ENCODE peak calls at places on chromosomes 6 and 20, in six cellular contexts. N is activated T-helper 1 cell treated with anti-CD3 and anti-CD28 coated beads, Interleukin-2, amount 50 U/mL, for 16 hours; C is epithelial cell of proximal tubule; T is mesothelial cell of epicardium; L is activated T-cell treated with anti-CD3 and anti-CD28 coated beads for 1 hour; G is iris pigment epithelial cell. F is an unnamed sample.

GRCh38 chr6:135703621-135704020 is 147.9 kb upstream of the PDE7B start:
- DNase-seq in L (no peak), T (no peak), G (peak; percentile 27), C (no peak), N (no peak), F (no peak)

GRCh38 chr20:2173186-2173585 is 71.6 kb downstream of the STK35 start:
- DNase-seq in G (no peak), C (no peak), N (no peak), T (no peak), L (no peak), F (no peak)

GRCh38 chr6:167965602-167966539 is 31.6 kb upstream of the KIF25 start:
- DNase-seq in N (no peak), G (no peak), T (no peak), L (no peak), C (no peak), F (no peak)

GRCh38 chr20:51042064-51042463 is 19.2 kb upstream of the KCNG1 start:
- DNase-seq in T (no peak), G (no peak), N (no peak), C (no peak), L (no peak), F (no peak)

GRCh38 chr6:108651781-108652227 is 91.1 kb downstream of the FOXO3 start:
- DNase-seq in G (peak; percentile 93), L (no peak), C (no peak), T (no peak), N (no peak), F (no peak)

GRCh38 chr6:166275714-166276166 is 32.5 kb downstream of the PRR18 start:
- DNase-seq in N (peak; percentile 77), G (peak; percentile 31), T (peak; percentile 91), C (no peak), L (peak; percentile 80), F (peak; percentile 57)

GRCh38 chr6:110980648-110981047 is 1.2 kb upstream of the RPF2 start:
- DNase-seq in G (no peak), C (no peak), T (no peak), N (no peak), L (no peak), F (no peak)

GRCh38 chr6:41439524-41440418 is 104.4 kb downstream of the NCR2 start:
- DNase-seq in L (no peak), C (no peak), N (no peak), T (no peak), G (no peak), F (no peak)

GRCh38 chr6:113442040-113442439 is 415.1 kb upstream of the MARCKS start:
- DNase-seq in T (no peak), N (no peak), C (no peak), L (no peak), G (no peak), F (no peak)

GRCh38 chr20:31843881-31844280 is 1.5 kb downstream of the FOXS1 start:
- DNase-seq in G (no peak), N (no peak), T (no peak), C (no peak), L (no peak), F (no peak)

GRCh38 chr6:165986647-165987482 is 180.8 kb downstream of the TBXT start:
- DNase-seq in L (no peak), G (peak; percentile 28), T (no peak), C (no peak), N (no peak), F (no peak)

GRCh38 chr20:61846074-61846473 is 219.6 kb downstream of the TAF4 start:
- DNase-seq in N (no peak), G (no peak), T (no peak), C (no peak), L (no peak), F (no peak)

GRCh38 chr6:117909638-117910037 is 2.6 kb downstream of the SLC35F1 start:
- DNase-seq in C (no peak), L (no peak), N (no peak), T (no peak), G (no peak), F (no peak)

GRCh38 chr20:44052166-44052565 is 134.8 kb downstream of the JPH2 start:
- DNase-seq in L (no peak), T (no peak), G (no peak), C (no peak), N (no peak), F (no peak)

GRCh38 chr6:42419490-42420280 is 32.0 kb downstream of the TRERF1 start:
- DNase-seq in N (no peak), C (no peak), T (no peak), G (no peak), L (no peak), F (no peak)

GRCh38 chr6:43714311-43715055 is 26.9 kb upstream of the MRPS18A start:
- DNase-seq in N (no peak), T (no peak), C (no peak), L (no peak), G (no peak), F (no peak)

GRCh38 chr6:139605350-139605749 is 230.9 kb upstream of the CITED2 start:
- DNase-seq in G (peak; percentile 99), C (peak; percentile 35), T (no peak), L (no peak), N (no peak), F (no peak)

GRCh38 chr20:43983359-43983758 is 68.7 kb downstream of the TOX2 start:
- DNase-seq in L (peak; percentile 20), N (no peak), T (no peak), G (no peak), C (no peak), F (no peak)

GRCh38 chr6:143283887-143284640 is 166.4 kb downstream of the ADAT2 start:
- DNase-seq in C (no peak), N (no peak), T (no peak), L (no peak), G (no peak), F (no peak)

GRCh38 chr20:2690213-2690612 is 2.4 kb upstream of the EBF4 start:
- DNase-seq in C (no peak), G (no peak), T (no peak), N (no peak), L (no peak), F (no peak)

GRCh38 chr20:54350415-54350814 is 125.0 kb upstream of the DOK5 start:
- DNase-seq in C (no peak), L (no peak), T (no peak), N (no peak), G (peak; percentile 60), F (no peak)

GRCh38 chr6:50116390-50116789 is 66.7 kb upstream of the DEFB112 start:
- DNase-seq in C (no peak), L (no peak), N (no peak), G (no peak), T (no peak), F (no peak)

GRCh38 chr6:31270788-31271640 is 878 bp downstream of the HLA-C start:
- DNase-seq in L (peak; percentile 56), T (peak; percentile 55), G (peak; percentile 54), C (no peak), N (no peak), F (no peak)

GRCh38 chr6:116974942-116975341 is 97.9 kb downstream of the RFX6 start:
- DNase-seq in C (no peak), T (no peak), G (no peak), N (no peak), L (no peak), F (no peak)

GRCh38 chr6:36962874-36963273 is 8.3 kb downstream of the PI16 start:
- DNase-seq in T (no peak), G (peak; percentile 31), N (peak; percentile 55), C (no peak), L (peak; percentile 64), F (no peak)

GRCh38 chr6:79468116-79468515 is 69.1 kb downstream of the LCA5 start:
- DNase-seq in G (peak; percentile 52), L (no peak), N (no peak), T (no peak), C (peak; percentile 52), F (no peak)

GRCh38 chr6:44202332-44202971 is 14.3 kb upstream of the MYMX start:
- DNase-seq in C (no peak), G (no peak), N (no peak), L (no peak), T (no peak), F (no peak)

GRCh38 chr6:80608881-80609280 is 502.4 kb downstream of the BCKDHB start:
- DNase-seq in N (no peak), L (no peak), C (no peak), G (peak; percentile 26), T (no peak), F (no peak)